ENCODE peak calls at places on chromosomes 7 and 10, in ten cellular contexts. J is GM12878, P is endothelial cell of umbilical vein, Y is ovary, D is Peyer's patch, I is right lobe of liver, Z is A549, O is tibial nerve, A is prostate gland, T is breast epithelium. G is an unnamed sample.

GRCh38 chr7:42065942-42066341 is 171.1 kb downstream of the GLI3 start:
- DNase-seq in J (no peak), P (no peak), Y (no peak), D (no peak), I (no peak), Z (no peak), O (no peak), A (no peak), T (no peak), G (no peak)

GRCh38 chr10:14703631-14704001 is 71.1 kb downstream of the FAM107B start:
- DNase-seq in J (no peak), P (no peak), Y (no peak), D (no peak), I (no peak), Z (no peak), O (no peak), A (no peak), T (no peak), G (no peak)

GRCh38 chr7:97187067-97187466 is 69.6 kb downstream of the SDHAF3 start:
- DNase-seq in J (no peak), P (no peak), Y (no peak), D (no peak), I (no peak), Z (no peak), O (no peak), A (no peak), T (no peak), G (no peak)

GRCh38 chr7:72028267-72028666 is 383.9 kb downstream of the CALN1 start:
- DNase-seq in J (no peak), P (no peak), Y (no peak), D (no peak), I (no peak), Z (no peak), O (no peak), A (no peak), T (no peak), G (peak; percentile 75)

GRCh38 chr7:118259115-118259514 is 34.6 kb downstream of the ANKRD7 start:
- DNase-seq in J (no peak), P (peak; percentile 5), Y (no peak), D (no peak), I (no peak), Z (no peak), O (no peak), A (no peak), T (no peak), G (no peak)

GRCh38 chr7:158529181-158530096 is 58.2 kb downstream of the PTPRN2 start:
- DNase-seq in J (no peak), P (no peak), Y (no peak), D (no peak), I (no peak), Z (no peak), O (no peak), A (no peak), T (no peak), G (no peak)

GRCh38 chr7:11486271-11486670 is 345.7 kb downstream of the THSD7A start:
- DNase-seq in J (no peak), P (peak; percentile 22), Y (no peak), D (no peak), I (no peak), Z (peak; percentile 20), O (no peak), A (no peak), T (no peak), G (no peak)

GRCh38 chr7:81956520-81956919 is 186.7 kb upstream of the HGF start:
- DNase-seq in J (peak; percentile 30), P (peak; percentile 52), Y (no peak), D (no peak), I (no peak), Z (peak; percentile 59), O (no peak), A (no peak), T (no peak), G (no peak)

GRCh38 chr10:84333864-84334451 is 5.6 kb downstream of the CCSER2 start:
- DNase-seq in J (no peak), P (no peak), Y (no peak), D (no peak), I (no peak), Z (no peak), O (no peak), A (no peak), T (no peak), G (no peak)

GRCh38 chr7:42907316-42907715 is 4.6 kb downstream of the C7orf25 start:
- DNase-seq in J (no peak), P (no peak), Y (no peak), D (no peak), I (no peak), Z (no peak), O (no peak), A (no peak), T (no peak), G (no peak)

GRCh38 chr10:80356563-80356999 is at the start of the genes DYDC1 and DYDC2:
- DNase-seq in J (no peak), P (no peak), Y (peak; percentile 60), D (peak; percentile 50), I (peak; percentile 67), Z (no peak), O (no peak), A (peak; percentile 40), T (peak; percentile 29), G (no peak)

GRCh38 chr7:18179058-18179457 is 151.4 kb upstream of the PRPS1L1 start:
- DNase-seq in J (no peak), P (no peak), Y (no peak), D (no peak), I (no peak), Z (peak; percentile 10), O (no peak), A (no peak), T (no peak), G (no peak)

GRCh38 chr7:142130282-142130681 is 18.8 kb downstream of the MGAM2 start:
- DNase-seq in J (no peak), P (no peak), Y (no peak), D (no peak), I (no peak), Z (no peak), O (no peak), A (no peak), T (no peak), G (no peak)

GRCh38 chr7:127769696-127770400 is 117.9 kb downstream of the SND1 start:
- DNase-seq in J (no peak), P (peak; percentile 13), Y (no peak), D (no peak), I (no peak), Z (no peak), O (no peak), A (no peak), T (no peak), G (no peak)

GRCh38 chr10:20976891-20977684 is 80.0 kb upstream of the NEBL start:
- DNase-seq in J (no peak), P (no peak), Y (no peak), D (no peak), I (no peak), Z (no peak), O (no peak), A (no peak), T (no peak), G (no peak)

GRCh38 chr10:120156614-120157274 is 264.2 kb downstream of the SEC23IP start:
- DNase-seq in J (peak; percentile 37), P (no peak), Y (no peak), D (no peak), I (no peak), Z (no peak), O (no peak), A (no peak), T (no peak), G (no peak)

GRCh38 chr10:133125901-133126300 is 34.1 kb upstream of the KNDC1 start:
- DNase-seq in J (no peak), P (no peak), Y (no peak), D (no peak), I (peak; percentile 10), Z (no peak), O (no peak), A (no peak), T (no peak), G (no peak)

GRCh38 chr10:63267414-63268138 is 134.4 kb downstream of the NRBF2 start:
- DNase-seq in J (no peak), P (peak; percentile 89), Y (no peak), D (no peak), I (no peak), Z (peak; percentile 72), O (no peak), A (peak; percentile 35), T (no peak), G (no peak)

GRCh38 chr7:112540839-112541577 is 60.2 kb downstream of the LSMEM1 start:
- DNase-seq in J (no peak), P (no peak), Y (no peak), D (no peak), I (no peak), Z (no peak), O (no peak), A (no peak), T (no peak), G (no peak)

GRCh38 chr7:51316262-51316665 is 345 bp downstream of the COBL start:
- DNase-seq in J (no peak), P (no peak), Y (peak; percentile 47), D (peak; percentile 79), I (peak; percentile 62), Z (peak; percentile 35), O (no peak), A (peak; percentile 32), T (peak; percentile 45), G (no peak)
- TF ChIP-seq CTCF in J (no peak), P (no peak), Y (no peak), D (no peak), I (no peak), Z (peak; percentile 27), O (peak; percentile 50), A (peak; percentile 52), T (peak; percentile 31), G (no peak)

DNA sequence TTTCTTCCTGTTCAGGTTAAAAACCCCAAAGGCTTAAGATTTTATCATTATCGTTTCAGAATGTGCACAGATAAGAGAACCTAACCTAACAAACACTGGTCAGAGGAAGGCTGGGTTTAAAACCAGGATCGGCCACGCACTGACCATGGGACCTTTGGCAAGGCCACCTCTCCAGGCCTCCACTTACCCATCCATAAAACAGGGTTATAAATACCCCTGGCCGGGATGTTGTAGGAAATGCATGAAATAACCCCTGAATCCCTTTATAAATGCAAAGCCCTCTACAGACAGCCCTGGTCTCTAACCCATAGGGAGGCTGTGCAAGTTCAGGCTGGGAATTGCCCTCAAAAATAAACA is 418 bp downstream of the DEPP1 start:
- DNase-seq in J (no peak), P (no peak), Y (peak; percentile 20), D (no peak), I (no peak), Z (no peak), O (no peak), A (no peak), T (no peak), G (no peak)
- H3K4me1 ChIP-seq in J (peaks cover 63% of the 10 kb centered on the region), P (peaks cover 49% of the 10 kb centered on the region), Y (peaks cover 40% of the 10 kb centered on the region), D (peaks cover 4% of the 10 kb centered on the region), I (peaks cover 48% of the 10 kb centered on the region), Z (peaks cover 61% of the 10 kb centered on the region), O (peaks cover 61% of the 10 kb centered on the region), A (peaks cover 20% of the 10 kb centered on the region), T (peaks cover 30% of the 10 kb centered on the region), G (peaks cover 77% of the 10 kb centered on the region)

GRCh38 chr7:151519765-151520418 is at the start of gene RHEB:
- DNase-seq in J (peak; percentile 93), P (peak; percentile 99), Y (peak; percentile 99), D (peak; percentile 99), I (peak; percentile 98), Z (peak; percentile 99), O (peak; percentile 94), A (peak; percentile 98), T (peak; percentile 99), G (peak; percentile 99)
- TF ChIP-seq POLR2A in J (peak; percentile 10), P (no peak), Y (peak; percentile 43), D (peak; percentile 43), I (no peak), Z (no peak), O (peak; percentile 43), A (peak; percentile 59), T (no peak), G (peak; percentile 26)

GRCh38 chr7:98400538-98401427 is at the start of gene BAIAP2L1:
- DNase-seq in J (peak; percentile 48), P (peak; percentile 60), Y (peak; percentile 81), D (peak; percentile 99), I (peak; percentile 95), Z (peak; percentile 94), O (no peak), A (peak; percentile 97), T (peak; percentile 91), G (no peak)
- TF ChIP-seq CTCF in J (peak; percentile 82), P (peak; percentile 79), Y (peak; percentile 33), D (no peak), I (peak; percentile 83), Z (peak; percentile 83), O (no peak), A (peak; percentile 89), T (peak; percentile 59), G (peak; percentile 41)

G was measured in vagina.